ENCODE peak calls at places on chromosomes 6 and 20, in four cellular contexts. One of them, this sample, is unnamed.

GRCh38 chr6:53847796-53848314 is 53.0 kb downstream of the LRRC1 start:
- DNase-seq in NCI-H1105: no peak
- DNase-seq in testis: no peak
- DNase-seq in stimulated activated CD4-positive, alpha-beta T cell treated with anti-CD3 and anti-CD28 coated beads, Interleukin-12 subunit alpha, Interleukin-12 subunit beta, amount 100 ng/mL, for 48 hours: no peak
- DNase-seq in this sample: no peak

GRCh38 chr20:24469116-24470030 is at the start of gene SYNDIG1:
- DNase-seq in NCI-H1105: peak; percentile 44
- DNase-seq in testis: peak; percentile 33
- DNase-seq in stimulated activated CD4-positive, alpha-beta T cell treated with anti-CD3 and anti-CD28 coated beads, Interleukin-12 subunit alpha, Interleukin-12 subunit beta, amount 100 ng/mL, for 48 hours: no peak
- DNase-seq in this sample: no peak

GRCh38 chr6:41483943-41484342 is 62.2 kb upstream of the FOXP4 start:
- DNase-seq in NCI-H1105: no peak
- DNase-seq in testis: no peak
- DNase-seq in stimulated activated CD4-positive, alpha-beta T cell treated with anti-CD3 and anti-CD28 coated beads, Interleukin-12 subunit alpha, Interleukin-12 subunit beta, amount 100 ng/mL, for 48 hours: no peak
- DNase-seq in this sample: no peak

GRCh38 chr20:62662422-62662821 is 20.1 kb downstream of the SLCO4A1 start:
- DNase-seq in NCI-H1105: no peak
- DNase-seq in testis: no peak
- DNase-seq in stimulated activated CD4-positive, alpha-beta T cell treated with anti-CD3 and anti-CD28 coated beads, Interleukin-12 subunit alpha, Interleukin-12 subunit beta, amount 100 ng/mL, for 48 hours: no peak
- DNase-seq in this sample: no peak

GRCh38 chr6:109772961-109773431 is 81.9 kb downstream of the FIG4 start:
- DNase-seq in NCI-H1105: peak; percentile 83
- DNase-seq in testis: no peak
- DNase-seq in stimulated activated CD4-positive, alpha-beta T cell treated with anti-CD3 and anti-CD28 coated beads, Interleukin-12 subunit alpha, Interleukin-12 subunit beta, amount 100 ng/mL, for 48 hours: no peak
- DNase-seq in this sample: no peak

GRCh38 chr20:52484438-52484837 is 292.9 kb upstream of the ZFP64 start:
- DNase-seq in NCI-H1105: no peak
- DNase-seq in testis: no peak
- DNase-seq in stimulated activated CD4-positive, alpha-beta T cell treated with anti-CD3 and anti-CD28 coated beads, Interleukin-12 subunit alpha, Interleukin-12 subunit beta, amount 100 ng/mL, for 48 hours: no peak
- DNase-seq in this sample: no peak

GRCh38 chr6:134249759-134250602 is 67.9 kb downstream of the SGK1 start:
- DNase-seq in NCI-H1105: no peak
- DNase-seq in testis: no peak
- DNase-seq in stimulated activated CD4-positive, alpha-beta T cell treated with anti-CD3 and anti-CD28 coated beads, Interleukin-12 subunit alpha, Interleukin-12 subunit beta, amount 100 ng/mL, for 48 hours: no peak
- DNase-seq in this sample: no peak

GRCh38 chr6:98747960-98748359 is 86.4 kb upstream of the POU3F2 start:
- DNase-seq in NCI-H1105: no peak
- DNase-seq in testis: no peak
- DNase-seq in stimulated activated CD4-positive, alpha-beta T cell treated with anti-CD3 and anti-CD28 coated beads, Interleukin-12 subunit alpha, Interleukin-12 subunit beta, amount 100 ng/mL, for 48 hours: no peak
- DNase-seq in this sample: no peak

GRCh38 chr6:29986199-29986598 is 43.9 kb downstream of the HLA-A start:
- DNase-seq in NCI-H1105: no peak
- DNase-seq in testis: no peak
- DNase-seq in stimulated activated CD4-positive, alpha-beta T cell treated with anti-CD3 and anti-CD28 coated beads, Interleukin-12 subunit alpha, Interleukin-12 subunit beta, amount 100 ng/mL, for 48 hours: no peak
- DNase-seq in this sample: no peak

GRCh38 chr20:10665791-10666190 is 8.0 kb downstream of the JAG1 start:
- DNase-seq in NCI-H1105: no peak
- DNase-seq in testis: no peak
- DNase-seq in stimulated activated CD4-positive, alpha-beta T cell treated with anti-CD3 and anti-CD28 coated beads, Interleukin-12 subunit alpha, Interleukin-12 subunit beta, amount 100 ng/mL, for 48 hours: no peak
- DNase-seq in this sample: no peak

GRCh38 chr6:111754423-111754822 is 118.8 kb downstream of the FYN start:
- DNase-seq in NCI-H1105: no peak
- DNase-seq in testis: no peak
- DNase-seq in stimulated activated CD4-positive, alpha-beta T cell treated with anti-CD3 and anti-CD28 coated beads, Interleukin-12 subunit alpha, Interleukin-12 subunit beta, amount 100 ng/mL, for 48 hours: no peak
- DNase-seq in this sample: no peak

GRCh38 chr6:105452924-105453756 is 50.3 kb upstream of the PREP start:
- DNase-seq in NCI-H1105: no peak
- DNase-seq in testis: no peak
- DNase-seq in stimulated activated CD4-positive, alpha-beta T cell treated with anti-CD3 and anti-CD28 coated beads, Interleukin-12 subunit alpha, Interleukin-12 subunit beta, amount 100 ng/mL, for 48 hours: no peak
- DNase-seq in this sample: no peak